ENCODE peak calls at places on chromosomes 16 and 17, in seven cellular contexts. G, B, P, W, H, T and A are unnamed samples.

GRCh38 chr17:1460233-1460632 is 4.2 kb upstream of the CRK start:
- DNase-seq in G (no peak), B (peak), P (no peak), W (no peak), H (no peak), T (peak), A (no peak)

GRCh38 chr17:48351916-48352332 is 78.1 kb downstream of the SKAP1 start:
- DNase-seq in G (no peak), B (no peak), P (no peak), W (peak), H (no peak), T (no peak), A (no peak)

GRCh38 chr16:49598386-49599170 is 225.0 kb downstream of the C16orf78 start:
- DNase-seq in G (no peak), B (no peak), P (no peak), W (no peak), H (no peak), T (no peak), A (no peak)

GRCh38 chr17:81513669-81514484 is 1.3 kb upstream of the ACTG1 start:
- DNase-seq in G (peak), B (peak), P (peak), W (peak), H (peak), T (peak), A (peak)

GRCh38 chr16:52747196-52747595 is 200.3 kb upstream of the TOX3 start:
- DNase-seq in G (no peak), B (no peak), P (no peak), W (no peak), H (no peak), T (no peak), A (no peak)

GRCh38 chr17:76092526-76093413 is 10.8 kb downstream of the EXOC7 start:
- DNase-seq in G (no peak), B (no peak), P (no peak), W (no peak), H (no peak), T (no peak), A (no peak)

GRCh38 chr17:7650509-7651096 is at the start of gene ATP1B2:
- DNase-seq in G (peak), B (peak), P (peak), W (peak), H (no peak), T (peak), A (peak)

GRCh38 chr17:79976451-79976850 is 59.2 kb downstream of the TBC1D16 start:
- DNase-seq in G (no peak), B (no peak), P (no peak), W (no peak), H (no peak), T (no peak), A (no peak)

GRCh38 chr16:4529085-4530060 is 9.2 kb downstream of the CDIP1 start:
- DNase-seq in G (no peak), B (no peak), P (no peak), W (no peak), H (no peak), T (no peak), A (no peak)

GRCh38 chr16:3906363-3906762 is 25.9 kb upstream of the CREBBP start:
- DNase-seq in G (no peak), B (no peak), P (no peak), W (no peak), H (no peak), T (no peak), A (no peak)

GRCh38 chr17:28746611-28747045 is 2.8 kb downstream of the TRAF4 start:
- DNase-seq in G (no peak), B (peak), P (peak), W (no peak), H (no peak), T (no peak), A (peak)

GRCh38 chr16:15601212-15601879 is 41.6 kb downstream of the MARF1 start:
- DNase-seq in G (no peak), B (no peak), P (no peak), W (no peak), H (no peak), T (no peak), A (no peak)

GRCh38 chr17:48724241-48725004 is 1.4 kb downstream of the PRAC2 start:
- DNase-seq in G (peak), B (peak), P (peak), W (peak), H (peak), T (peak), A (peak)

GRCh38 chr16:31385680-31386079 is 7.5 kb upstream of the ITGAD start:
- DNase-seq in G (no peak), B (no peak), P (no peak), W (no peak), H (no peak), T (no peak), A (no peak)

GRCh38 chr16:11414815-11415775 is 69.8 kb downstream of the RMI2 start:
- DNase-seq in G (no peak), B (no peak), P (no peak), W (no peak), H (no peak), T (no peak), A (no peak)